ENCODE peak calls at places on chromosomes 4 and X, in eight cellular contexts. G, N, Y, Z, Q, L, I and P are unnamed samples.

GRCh38 chr4:185682236-185682635 is 129.8 kb downstream of the SORBS2 start:
- DNase-seq in N (no peak), Y (no peak), L (no peak), I (no peak), Q (no peak), G (no peak), Z (no peak), P (no peak)

GRCh38 chr4:82886145-82886942 is 4.6 kb downstream of the SEC31A start:
- DNase-seq in Y (no peak), G (no peak), Q (no peak), N (no peak), Z (peak), I (no peak), L (no peak), P (no peak)

GRCh38 chrX:87425618-87426017 is 92.0 kb upstream of the KLHL4 start:
- DNase-seq in Y (no peak), L (no peak), Q (no peak), N (no peak), Z (no peak), I (no peak), G (no peak), P (no peak)

GRCh38 chr4:93018243-93018642 is 714.5 kb downstream of the GRID2 start:
- DNase-seq in Y (no peak), Q (no peak), N (no peak), L (no peak), G (no peak), I (no peak), Z (no peak), P (no peak)

GRCh38 chr4:141480950-141481349 is 155.4 kb upstream of the IL15 start:
- DNase-seq in I (no peak), Q (no peak), L (no peak), Y (no peak), Z (no peak), N (no peak), G (no peak), P (no peak)

GRCh38 chrX:1465261-1466231 is 12.8 kb upstream of the ASMTL start:
- DNase-seq in L (peak), N (no peak), Y (no peak), I (no peak), Q (no peak), Z (no peak), G (no peak), P (no peak)

GRCh38 chrX:20742106-20742505 is 475.4 kb upstream of the RPS6KA3 start:
- DNase-seq in G (no peak), I (no peak), L (no peak), Q (no peak), Z (no peak), Y (no peak), N (no peak), P (no peak)

GRCh38 chrX:132409780-132410556 is 78.9 kb downstream of the MBNL3 start:
- DNase-seq in Y (no peak), G (no peak), I (no peak), L (no peak), Q (no peak), N (no peak), Z (no peak), P (no peak)

GRCh38 chr4:6658635-6659075 is 18.2 kb downstream of the MRFAP1 start:
- DNase-seq in N (no peak), Y (peak), L (no peak), I (no peak), G (peak), Q (no peak), Z (peak), P (peak)

GRCh38 chrX:96763608-96764007 is 79.0 kb downstream of the DIAPH2 start:
- DNase-seq in G (no peak), N (no peak), Z (no peak), L (no peak), Y (no peak), Q (no peak), I (no peak), P (no peak)

GRCh38 chr4:38976308-38976707 is 55.9 kb downstream of the TMEM156 start:
- DNase-seq in Y (no peak), G (no peak), N (no peak), Z (no peak), L (no peak), I (no peak), Q (no peak), P (no peak)

GRCh38 chr4:9812530-9813340 is 31.3 kb downstream of the DRD5 start:
- DNase-seq in Q (no peak), Y (no peak), Z (no peak), G (no peak), N (peak), L (no peak), I (no peak), P (no peak)

GRCh38 chr4:173521474-173522159 is 8.4 kb downstream of the HAND2 start:
- DNase-seq in N (no peak), Q (no peak), Z (no peak), G (peak), I (no peak), Y (no peak), L (no peak), P (peak)

GRCh38 chrX:68307767-68308166 is 125.5 kb downstream of the OPHN1 start:
- DNase-seq in G (no peak), L (no peak), N (peak), I (peak), Z (no peak), Q (peak), Y (no peak), P (no peak)

GRCh38 chrX:38326086-38326485 is 1.2 kb downstream of the RPGR start:
- DNase-seq in N (no peak), I (no peak), L (no peak), Q (no peak), Z (no peak), Y (no peak), G (no peak), P (no peak)

GRCh38 chrX:110394653-110395052 is 36.0 kb downstream of the RTL9 start:
- DNase-seq in I (no peak), Z (peak), N (peak), G (no peak), Q (no peak), Y (no peak), L (no peak), P (no peak)

GRCh38 chrX:113675278-113675677 is 834.6 kb upstream of the AMOT start:
- DNase-seq in Y (no peak), L (no peak), Q (no peak), G (no peak), I (no peak), Z (no peak), N (no peak), P (no peak)

GRCh38 chr4:61180405-61180804 is 19.7 kb upstream of the ADGRL3 start:
- DNase-seq in Q (no peak), N (no peak), Y (no peak), I (no peak), L (no peak), G (no peak), Z (no peak), P (no peak)

GRCh38 chr4:23730998-23731397 is 158.8 kb downstream of the PPARGC1A start:
- DNase-seq in G (no peak), L (no peak), I (no peak), N (no peak), Z (no peak), Y (no peak), Q (no peak), P (no peak)

GRCh38 chrX:151871244-151871643 is 41.4 kb upstream of the MAGEA4 start:
- DNase-seq in I (peak), G (no peak), Z (no peak), Q (peak), Y (no peak), L (no peak), N (no peak), P (no peak)

GRCh38 chr4:113579360-113579759 is 182.2 kb downstream of the CAMK2D start:
- DNase-seq in G (no peak), I (no peak), L (no peak), Y (no peak), N (no peak), Q (no peak), Z (no peak), P (no peak)

GRCh38 chr4:6391186-6391851 is 81.1 kb downstream of the PPP2R2C start:
- DNase-seq in Q (no peak), N (no peak), G (no peak), I (no peak), Z (no peak), Y (no peak), L (no peak), P (no peak)

GRCh38 chrX:104430720-104431119 is 135.3 kb upstream of the IL1RAPL2 start:
- DNase-seq in Y (no peak), Z (no peak), I (no peak), G (no peak), Q (no peak), N (no peak), L (no peak), P (no peak)

GRCh38 chr4:11741190-11741652 is 312.5 kb upstream of the HS3ST1 start:
- DNase-seq in N (no peak), Z (no peak), L (no peak), G (no peak), Q (no peak), I (no peak), Y (no peak), P (no peak)

GRCh38 chr4:69832326-69833030 is 27.5 kb downstream of the SULT1E1 start:
- DNase-seq in Z (peak), Y (no peak), I (no peak), N (no peak), G (no peak), L (peak), Q (no peak), P (no peak)

GRCh38 chr4:3766207-3766790 is at the start of gene ADRA2C:
- DNase-seq in Y (no peak), I (no peak), N (no peak), Q (no peak), L (no peak), Z (peak), G (no peak), P (no peak)

GRCh38 chrX:69362889-69363288 is 141.2 kb upstream of the NALF2 start:
- DNase-seq in Y (no peak), L (no peak), Q (peak), G (peak), Z (peak), I (peak), N (no peak), P (no peak)

GRCh38 chr4:4564522-4564921 is 22.7 kb upstream of the STX18 start:
- DNase-seq in Q (peak), I (no peak), Y (no peak), N (no peak), L (no peak), G (no peak), Z (no peak), P (no peak)

GRCh38 chr4:73901031-73901430 is 31.8 kb downstream of the CXCL1 start:
- DNase-seq in L (no peak), N (no peak), G (no peak), Y (no peak), Z (no peak), I (no peak), Q (peak), P (no peak)

GRCh38 chrX:103878466-103879151 is 46.6 kb upstream of the RAB9B start:
- DNase-seq in Q (no peak), I (peak), Z (peak), L (no peak), Y (no peak), N (no peak), G (no peak), P (no peak)

GRCh38 chrX:97820170-97820569 is 936.5 kb downstream of the RPA4 start:
- DNase-seq in I (no peak), Z (no peak), Q (no peak), Y (no peak), L (no peak), G (no peak), N (no peak), P (no peak)

GRCh38 chr4:337932-338758 is 531 bp downstream of the ZNF141 start:
- DNase-seq in L (peak), Z (peak), Y (peak), Q (no peak), G (no peak), I (no peak), N (peak), P (peak)

GRCh38 chrX:9164535-9165425 is 130.9 kb upstream of the FAM9B start:
- DNase-seq in Z (no peak), N (no peak), Y (no peak), I (no peak), L (no peak), G (no peak), Q (no peak), P (no peak)

GRCh38 chr4:163816494-163816893 is 322.0 kb downstream of the TMA16 start:
- DNase-seq in L (no peak), Y (no peak), N (no peak), G (no peak), Q (no peak), Z (no peak), I (no peak), P (no peak)

GRCh38 chr4:27412617-27413016 is 552.0 kb downstream of the STIM2 start:
- DNase-seq in G (no peak), I (no peak), N (no peak), Y (no peak), Q (no peak), L (no peak), Z (no peak), P (no peak)
- TF ChIP-seq CTCF in G (peak), I (no peak), N (no peak), Y (no peak), Q (no peak), L (no peak), Z (no peak), P (no peak)

GRCh38 chrX:102126863-102127262 is 1.4 kb downstream of the TCEAL2 start:
- DNase-seq in G (no peak), I (no peak), Y (no peak), L (no peak), Q (no peak), N (no peak), Z (no peak), P (no peak)

DNA sequence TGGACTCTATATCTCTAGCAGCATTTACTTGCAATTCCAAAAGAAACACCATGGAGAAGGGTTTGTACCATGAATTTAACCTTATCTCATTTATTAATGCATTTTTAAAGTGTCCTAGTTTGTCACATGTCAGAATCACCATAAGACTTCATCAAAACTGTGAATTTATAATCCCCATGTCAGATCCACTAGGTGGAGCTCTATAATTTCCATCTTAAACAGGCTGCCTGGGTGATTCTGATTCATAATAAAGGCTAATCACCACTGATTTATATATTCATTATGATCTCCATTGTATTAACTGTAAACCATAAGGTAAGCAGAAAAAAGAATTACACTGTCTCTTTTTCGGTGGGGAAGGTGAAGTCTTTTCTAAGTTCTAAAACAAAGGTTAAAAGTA is 4.0 kb downstream of the TCEAL2 start:
- DNase-seq in G (no peak), N (peak), Y (no peak), L (no peak), Z (no peak), Q (no peak), I (no peak), P (no peak)
- TF ChIP-seq CTCF in G (peak), N (peak), Y (peak), L (peak), Z (peak), Q (peak), I (peak), P (no peak)

GRCh38 chrX:115229337-115229991 is 4.4 kb downstream of the LRCH2 start:
- DNase-seq in Z (peak), L (no peak), G (no peak), Y (no peak), I (no peak), N (no peak), Q (no peak), P (no peak)

GRCh38 chrX:115226929-115227328 is 7.0 kb downstream of the LRCH2 start:
- DNase-seq in G (no peak), L (no peak), Q (no peak), I (no peak), Y (no peak), Z (peak), N (peak), P (no peak)
- TF ChIP-seq CTCF in G (peak), L (peak), Q (peak), I (peak), Y (no peak), Z (peak), N (no peak), P (peak)

GRCh38 chr4:41064953-41065352 is 149.4 kb downstream of the APBB2 start:
- DNase-seq in Z (no peak), L (no peak), I (no peak), Y (no peak), Q (no peak), N (no peak), G (no peak), P (no peak)

GRCh38 chr4:41069268-41069667 is 145.1 kb downstream of the APBB2 start:
- DNase-seq in G (no peak), Z (peak), L (no peak), N (no peak), Y (no peak), I (no peak), Q (no peak), P (no peak)

GRCh38 chr4:41069838-41070237 is 144.5 kb downstream of the APBB2 start:
- DNase-seq in Q (no peak), Y (no peak), N (no peak), L (no peak), I (no peak), Z (no peak), G (no peak), P (no peak)

GRCh38 chr4:41066049-41066448 is 148.3 kb downstream of the APBB2 start:
- DNase-seq in Y (no peak), I (no peak), N (no peak), G (no peak), L (no peak), Z (no peak), Q (no peak), P (no peak)

DNA sequence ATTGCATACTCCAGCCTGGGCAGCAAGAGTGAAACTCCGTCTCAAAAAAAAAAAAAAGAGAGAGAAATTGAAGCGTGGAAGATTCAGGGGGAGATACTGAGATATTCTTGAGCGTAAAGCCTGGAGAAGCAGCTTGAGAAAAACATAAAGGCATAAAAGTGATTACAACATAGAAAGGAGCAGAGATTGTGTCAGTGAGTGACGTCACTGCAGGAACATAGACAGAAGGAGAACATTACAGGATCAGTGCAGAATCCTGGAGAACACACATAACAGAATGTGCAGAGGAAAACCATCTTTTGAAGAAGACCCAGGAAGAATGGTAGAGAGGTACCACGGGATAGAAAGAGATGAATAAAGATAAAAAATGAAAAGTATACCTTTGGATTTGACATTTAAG is 147.0 kb downstream of the APBB2 start:
- DNase-seq in N (no peak), Z (peak), L (no peak), G (no peak), Q (no peak), I (no peak), Y (no peak), P (no peak)
- TF ChIP-seq CTCF in N (no peak), Z (no peak), L (no peak), G (no peak), Q (no peak), I (no peak), Y (no peak), P (no peak)

DNA sequence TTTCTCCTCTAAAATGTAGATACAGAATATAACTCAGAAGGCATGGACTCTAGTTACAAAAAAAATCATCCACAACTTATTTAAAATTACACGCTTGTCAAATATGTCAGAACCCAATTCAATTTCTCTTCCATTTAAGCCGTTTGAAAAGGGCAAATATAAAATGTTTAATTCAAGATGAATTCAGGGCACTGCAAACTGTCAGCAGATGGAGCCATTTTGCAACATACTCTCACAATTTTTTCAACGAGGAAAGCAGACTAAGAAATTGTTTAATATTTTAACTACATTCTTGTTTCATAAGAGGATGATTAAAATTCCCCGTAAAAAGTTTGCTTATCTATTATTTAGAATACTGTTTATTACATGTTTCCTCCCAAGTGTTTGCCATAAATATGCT is 321.3 kb upstream of the CPXCR1 start:
- DNase-seq in G (no peak), N (peak), Q (no peak), L (no peak), Y (no peak), I (no peak), Z (peak), P (no peak)
- TF ChIP-seq CTCF in G (no peak), N (no peak), Q (no peak), L (peak), Y (no peak), I (no peak), Z (peak), P (no peak)